ENCODE peak calls at places on chromosomes 2 and 18, in nine cellular contexts. E, J, W, H, Y, M, U, B and N are unnamed samples.

GRCh38 chr2:111710613-111711012 is 173.4 kb downstream of the ANAPC1 start:
- DNase-seq in E (no peak), J (no peak), W (no peak), H (no peak), Y (no peak), M (no peak), U (no peak), B (no peak), N (peak; percentile 50)

GRCh38 chr2:8514748-8515389 is 167.0 kb upstream of the ID2 start:
- DNase-seq in E (no peak), J (no peak), W (no peak), H (no peak), Y (no peak), M (no peak), U (no peak), B (no peak), N (no peak)

GRCh38 chr2:95279435-95280035 is 5.3 kb downstream of the PROM2 start:
- DNase-seq in E (no peak), J (no peak), W (peak; percentile 31), H (no peak), Y (no peak), M (no peak), U (no peak), B (no peak), N (no peak)

GRCh38 chr2:8278709-8279354 is 403.0 kb upstream of the ID2 start:
- DNase-seq in E (no peak), J (no peak), W (no peak), H (no peak), Y (no peak), M (no peak), U (no peak), B (no peak), N (no peak)

GRCh38 chr18:21100141-21100540 is 11.5 kb downstream of the ROCK1 start:
- DNase-seq in E (no peak), J (no peak), W (no peak), H (no peak), Y (no peak), M (no peak), U (no peak), B (no peak), N (no peak)

GRCh38 chr2:46067501-46068292 is 229.5 kb upstream of the EPAS1 start:
- DNase-seq in E (no peak), J (no peak), W (no peak), H (no peak), Y (no peak), M (no peak), U (no peak), B (no peak), N (no peak)

GRCh38 chr2:199315299-199316179 is 142.2 kb downstream of the SATB2 start:
- DNase-seq in E (no peak), J (no peak), W (no peak), H (no peak), Y (peak; percentile 70), M (peak; percentile 10), U (peak; percentile 6), B (no peak), N (no peak)

GRCh38 chr18:13369756-13370510 is 151.4 kb downstream of the LDLRAD4 start:
- DNase-seq in E (no peak), J (no peak), W (no peak), H (no peak), Y (no peak), M (no peak), U (no peak), B (no peak), N (no peak)

GRCh38 chr2:68134554-68134953 is 23.1 kb upstream of the PNO1 start:
- DNase-seq in E (no peak), J (no peak), W (no peak), H (no peak), Y (no peak), M (no peak), U (no peak), B (no peak), N (no peak)

GRCh38 chr2:101305492-101306123 is 2.9 kb downstream of the RNF149 start:
- DNase-seq in E (no peak), J (no peak), W (no peak), H (no peak), Y (no peak), M (no peak), U (peak; percentile 78), B (no peak), N (no peak)

GRCh38 chr18:34976899-34977786 is 64.1 kb upstream of the MAPRE2 start:
- DNase-seq in E (peak; percentile 87), J (no peak), W (peak; percentile 93), H (peak; percentile 28), Y (peak; percentile 78), M (peak; percentile 84), U (no peak), B (peak; percentile 89), N (peak; percentile 88)

GRCh38 chr18:49019446-49020045 is 68.8 kb upstream of the SMAD7 start:
- DNase-seq in E (no peak), J (no peak), W (no peak), H (no peak), Y (no peak), M (no peak), U (peak; percentile 28), B (no peak), N (peak; percentile 48)

GRCh38 chr2:190481339-190481738 is 53.2 kb downstream of the NEMP2 start:
- DNase-seq in E (no peak), J (no peak), W (no peak), H (no peak), Y (no peak), M (no peak), U (no peak), B (no peak), N (no peak)

GRCh38 chr2:133326651-133327397 is 241.4 kb downstream of the NCKAP5 start:
- DNase-seq in E (no peak), J (no peak), W (no peak), H (no peak), Y (peak; percentile 4), M (no peak), U (peak; percentile 52), B (no peak), N (no peak)

GRCh38 chr2:206198677-206199076 is 39.0 kb downstream of the EEF1B2 start:
- DNase-seq in E (no peak), J (no peak), W (no peak), H (no peak), Y (no peak), M (no peak), U (peak; percentile 62), B (no peak), N (no peak)

GRCh38 chr18:9609190-9609589 is 5.2 kb downstream of the PPP4R1 start:
- DNase-seq in E (no peak), J (no peak), W (no peak), H (no peak), Y (no peak), M (no peak), U (peak; percentile 25), B (no peak), N (no peak)

GRCh38 chr18:58025733-58026132 is 18.3 kb upstream of the NEDD4L start:
- DNase-seq in E (no peak), J (no peak), W (no peak), H (no peak), Y (no peak), M (no peak), U (peak; percentile 14), B (no peak), N (no peak)

GRCh38 chr2:160156665-160157064 is 43.4 kb downstream of the ITGB6 start:
- DNase-seq in E (no peak), J (no peak), W (no peak), H (no peak), Y (no peak), M (no peak), U (peak; percentile 82), B (no peak), N (no peak)

GRCh38 chr2:128474014-128474961 is 155.6 kb upstream of the HS6ST1 start:
- DNase-seq in E (no peak), J (no peak), W (no peak), H (no peak), Y (peak; percentile 1), M (no peak), U (no peak), B (no peak), N (peak; percentile 52)
- H3K4me3 ChIP-seq in E (no peak overlapping the region), J (no peak overlapping the region), W (no peak overlapping the region), H (no peak overlapping the region), Y (no peak overlapping the region), M (no peak overlapping the region), U (no peak overlapping the region), B (no peak overlapping the region), N (no peak overlapping the region)

DNA sequence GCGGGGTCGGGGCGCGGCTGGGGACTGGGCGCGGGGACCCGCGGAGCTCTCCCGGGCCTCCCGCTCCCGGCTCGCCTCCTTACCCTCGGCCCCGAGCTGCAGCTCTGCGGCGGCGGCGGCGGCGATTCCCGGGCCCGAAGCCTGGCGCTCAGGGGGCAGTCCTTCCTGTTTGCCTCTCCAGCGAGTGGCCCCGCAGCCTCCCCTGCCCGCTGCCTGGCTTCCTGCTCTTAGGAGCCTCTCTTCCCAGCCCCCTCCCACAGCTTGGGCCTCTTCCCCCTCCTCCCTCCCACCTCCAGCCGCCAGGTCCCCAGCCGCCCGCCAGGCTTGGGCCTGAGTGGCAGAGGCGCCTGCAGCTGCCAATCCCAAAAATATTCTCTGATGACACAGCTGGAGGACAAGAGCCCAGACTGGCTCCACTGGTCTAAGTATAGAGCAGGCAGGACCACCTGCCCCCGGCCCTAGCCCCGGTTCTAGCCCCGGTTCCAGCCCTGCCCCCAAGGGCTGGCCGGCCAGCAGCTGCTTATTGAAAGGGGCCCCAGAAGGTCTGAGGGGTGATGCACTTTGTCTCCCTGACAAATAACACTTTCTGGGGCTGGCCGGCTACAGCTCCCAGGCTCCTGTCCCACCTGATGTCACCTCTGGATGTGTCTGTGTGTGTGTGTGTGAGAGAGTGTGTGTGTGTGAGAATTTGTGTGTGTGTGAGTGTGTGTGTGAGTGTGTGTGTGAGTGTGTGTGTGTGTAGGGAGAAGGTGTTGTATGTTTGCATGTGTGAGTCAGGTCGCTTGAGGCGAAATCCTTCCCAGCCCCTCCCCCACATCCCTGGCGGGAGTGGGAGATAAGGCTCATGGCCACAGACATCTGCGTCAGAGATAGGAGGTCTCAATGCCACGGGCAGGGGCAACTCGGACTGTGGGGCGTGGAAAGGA is at the start of gene OBSL1:
- DNase-seq in E (peak; percentile 78), J (peak; percentile 78), W (no peak), H (no peak), Y (peak; percentile 91), M (peak; percentile 94), U (peak; percentile 77), B (peak; percentile 87), N (peak; percentile 88)
- TF ChIP-seq CTCF in E (no peak), J (peak; percentile 5), W (no peak), H (no peak), Y (no peak), M (peak; percentile 6), U (no peak), B (no peak), N (no peak)

DNA sequence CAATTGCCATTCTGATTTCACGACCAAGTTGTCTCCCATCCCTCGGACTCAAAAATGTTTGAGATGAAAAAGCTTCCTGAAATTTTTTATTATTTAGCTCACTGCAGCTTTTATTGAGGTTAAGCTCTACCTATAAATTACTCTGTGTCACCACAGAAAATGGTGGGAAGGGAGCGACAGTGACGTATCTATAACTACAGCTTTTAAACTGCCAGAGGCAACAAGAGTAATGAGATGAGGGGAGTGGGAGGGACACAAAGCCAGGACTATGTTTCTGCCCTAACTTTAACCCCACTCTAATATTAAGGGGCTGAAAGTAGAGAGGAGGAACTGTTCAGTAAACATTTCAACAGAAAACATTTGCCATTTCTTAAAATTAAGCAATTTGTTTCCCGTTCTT is 37.4 kb downstream of the SMAD2 start:
- DNase-seq in E (no peak), J (no peak), W (no peak), H (no peak), Y (no peak), M (no peak), U (no peak), B (no peak), N (no peak)
- H3K36me3 ChIP-seq in E (peaks cover 3% of the 10 kb centered on the region), J (peaks cover 2% of the 10 kb centered on the region), W (no peaks in the 10 kb centered on the region), H (no peaks in the 10 kb centered on the region), Y (peaks cover 31% of the 10 kb centered on the region), M (peaks cover 3% of the 10 kb centered on the region), U (no peaks in the 10 kb centered on the region), B (peaks cover 5% of the 10 kb centered on the region), N (peaks cover 10% of the 10 kb centered on the region)

GRCh38 chr2:37891846-37892435 is 33.1 kb upstream of the RMDN2 start:
- DNase-seq in E (no peak), J (no peak), W (no peak), H (no peak), Y (no peak), M (no peak), U (no peak), B (no peak), N (no peak)
- H3K4me3 ChIP-seq in E (no peak overlapping the region), J (no peak overlapping the region), W (no peak overlapping the region), H (no peak overlapping the region), Y (no peak overlapping the region), M (no peak overlapping the region), U (no peak overlapping the region), B (no peak overlapping the region), N (no peak overlapping the region)